ENCODE peak calls at places on chromosomes 16 and 17, in ten cellular contexts. O is sigmoid colon; E is NCI-H748 treated with DMSO at 0.1 percent for 48 hours; G is activated T-cell treated with anti-CD3 and anti-CD28 coated beads, Interleukin-2, amount 50 U/mL, for 1 hour; S is transverse colon; T is fibroblast of pulmonary artery; I is stimulated activated CD8-positive, alpha-beta memory T cell treated with anti-CD3 and anti-CD28 coated beads, Interleukin-4, amount 100 ng/mL, for 1 hour; D is HTR-8/SVneo; C is memory B cell; K is amygdala. X is an unnamed sample.

GRCh38 chr16:19874816-19875546 is 9.7 kb downstream of the GPRC5B start:
- DNase-seq in O (no peak), E (no peak), G (no peak), S (no peak), T (no peak), I (no peak), D (no peak), C (no peak), K (no peak), X (no peak)

GRCh38 chr16:57276596-57276995 is 7.9 kb downstream of the PLLP start:
- DNase-seq in O (peak), E (no peak), G (no peak), S (no peak), T (peak), I (no peak), D (no peak), C (no peak), K (no peak), X (peak)

GRCh38 chr17:34598161-34598776 is 18.9 kb downstream of the TMEM132E start:
- DNase-seq in O (no peak), E (peak), G (no peak), S (no peak), T (no peak), I (no peak), D (no peak), C (no peak), K (no peak), X (no peak)

GRCh38 chr17:17341452-17341851 is 38.3 kb downstream of the NT5M start:
- DNase-seq in O (no peak), E (no peak), G (no peak), S (no peak), T (no peak), I (no peak), D (no peak), C (no peak), K (no peak), X (no peak)

GRCh38 chr16:84700518-84701277 is 898 bp downstream of the USP10 start:
- DNase-seq in O (peak), E (no peak), G (no peak), S (peak), T (peak), I (peak), D (peak), C (no peak), K (no peak), X (peak)

GRCh38 chr17:67491009-67491677 is 114.1 kb downstream of the PITPNC1 start:
- DNase-seq in O (peak), E (no peak), G (no peak), S (peak), T (peak), I (no peak), D (peak), C (no peak), K (no peak), X (peak)

GRCh38 chr16:50747206-50747956 is 5.5 kb downstream of the CYLD start:
- DNase-seq in O (no peak), E (no peak), G (no peak), S (no peak), T (peak), I (no peak), D (no peak), C (peak), K (no peak), X (peak)

GRCh38 chr16:50396770-50397525 is 28.2 kb upstream of the BRD7 start:
- DNase-seq in O (no peak), E (no peak), G (no peak), S (no peak), T (no peak), I (no peak), D (peak), C (no peak), K (no peak), X (no peak)

GRCh38 chr17:46154151-46154816 is 38.9 kb downstream of the KANSL1 start:
- DNase-seq in O (no peak), E (no peak), G (peak), S (no peak), T (peak), I (no peak), D (no peak), C (no peak), K (no peak), X (peak)

GRCh38 chr16:27977966-27978365 is 85.5 kb downstream of the GSG1L start:
- DNase-seq in O (peak), E (no peak), G (no peak), S (no peak), T (peak), I (no peak), D (no peak), C (no peak), K (no peak), X (no peak)

GRCh38 chr16:71769222-71769621 is 39.4 kb downstream of the AP1G1 start:
- DNase-seq in O (no peak), E (no peak), G (no peak), S (no peak), T (no peak), I (no peak), D (no peak), C (no peak), K (no peak), X (no peak)

GRCh38 chr16:55508941-55509920 is at the start of gene LPCAT2:
- DNase-seq in O (peak), E (peak), G (no peak), S (peak), T (peak), I (no peak), D (peak), C (no peak), K (no peak), X (peak)

GRCh38 chr16:1757714-1758461 is 13.5 kb downstream of the NME3 start:
- DNase-seq in O (no peak), E (no peak), G (no peak), S (peak), T (no peak), I (no peak), D (no peak), C (no peak), K (no peak), X (no peak)

GRCh38 chr16:23896832-23897821 is 61.3 kb downstream of the PRKCB start:
- DNase-seq in O (no peak), E (no peak), G (no peak), S (no peak), T (no peak), I (no peak), D (no peak), C (no peak), K (no peak), X (no peak)

GRCh38 chr16:86671486-86672214 is 93.3 kb downstream of the FOXL1 start:
- DNase-seq in O (no peak), E (no peak), G (no peak), S (no peak), T (no peak), I (no peak), D (no peak), C (no peak), K (no peak), X (no peak)

GRCh38 chr17:17876959-17877547 is 40.3 kb upstream of the SREBF1 start:
- DNase-seq in O (peak), E (no peak), G (no peak), S (no peak), T (peak), I (no peak), D (no peak), C (no peak), K (no peak), X (peak)

GRCh38 chr16:49057391-49057790 is 224.2 kb downstream of the CBLN1 start:
- DNase-seq in O (no peak), E (no peak), G (no peak), S (no peak), T (no peak), I (no peak), D (no peak), C (no peak), K (no peak), X (no peak)

GRCh38 chr16:976389-976931 is 5.1 kb upstream of the SOX8 start:
- DNase-seq in O (no peak), E (no peak), G (no peak), S (no peak), T (no peak), I (no peak), D (no peak), C (no peak), K (no peak), X (no peak)

GRCh38 chr17:81537343-81537855 is 9.2 kb downstream of the FSCN2 start:
- DNase-seq in O (no peak), E (peak), G (peak), S (peak), T (no peak), I (no peak), D (peak), C (peak), K (no peak), X (peak)

GRCh38 chr17:39701012-39701783 is 1.3 kb downstream of the ERBB2 start:
- DNase-seq in O (no peak), E (no peak), G (no peak), S (peak), T (no peak), I (no peak), D (no peak), C (no peak), K (no peak), X (no peak)

GRCh38 chr17:78774956-78775571 is 7.0 kb downstream of the CYTH1 start:
- DNase-seq in O (peak), E (no peak), G (peak), S (peak), T (no peak), I (no peak), D (no peak), C (peak), K (no peak), X (no peak)

GRCh38 chr17:45246861-45247428 is 14.9 kb downstream of the SPATA32 start:
- DNase-seq in O (no peak), E (no peak), G (no peak), S (no peak), T (no peak), I (no peak), D (no peak), C (no peak), K (no peak), X (peak)

GRCh38 chr17:81241648-81242420 is 2.7 kb downstream of the NDUFAF8 start:
- DNase-seq in O (no peak), E (no peak), G (peak), S (peak), T (peak), I (no peak), D (peak), C (peak), K (no peak), X (peak)

GRCh38 chr16:85104821-85105391 is 7.4 kb downstream of the CIBAR2 start:
- DNase-seq in O (no peak), E (no peak), G (no peak), S (peak), T (no peak), I (peak), D (no peak), C (no peak), K (no peak), X (no peak)

GRCh38 chr16:89024546-89024945 is 47.5 kb upstream of the CBFA2T3 start:
- DNase-seq in O (no peak), E (no peak), G (no peak), S (no peak), T (no peak), I (no peak), D (no peak), C (no peak), K (no peak), X (no peak)

GRCh38 chr17:9635340-9635739 is 10.0 kb upstream of the USP43 start:
- DNase-seq in O (no peak), E (no peak), G (no peak), S (no peak), T (no peak), I (no peak), D (no peak), C (no peak), K (no peak), X (no peak)